ENCODE peak calls at places on chromosomes 13 and 19, in five cellular contexts. One of them, this sample, is unnamed.

GRCh38 chr13:110197041-110197440 is 109.9 kb downstream of the COL4A1 start:
- DNase-seq in esophagus squamous epithelium: no peak
- DNase-seq in A549: no peak
- DNase-seq in RWPE1: no peak
- DNase-seq in RWPE2: no peak
- DNase-seq in this sample: no peak

GRCh38 chr13:51605698-51606097 is 21.4 kb downstream of the WDFY2 start:
- DNase-seq in esophagus squamous epithelium: no peak
- DNase-seq in RWPE2: no peak
- DNase-seq in RWPE1: no peak
- DNase-seq in A549: no peak
- DNase-seq in this sample: no peak

GRCh38 chr13:85582890-85583289 is 216.3 kb downstream of the SLITRK6 start:
- DNase-seq in esophagus squamous epithelium: no peak
- DNase-seq in RWPE1: peak; percentile 79
- DNase-seq in RWPE2: no peak
- DNase-seq in A549: no peak
- DNase-seq in this sample: no peak

GRCh38 chr13:37878496-37878895 is 8.9 kb upstream of the TRPC4 start:
- DNase-seq in RWPE2: no peak
- DNase-seq in A549: no peak
- DNase-seq in esophagus squamous epithelium: no peak
- DNase-seq in RWPE1: no peak
- DNase-seq in this sample: no peak

GRCh38 chr19:32570081-32570785 is 10.8 kb upstream of the PDCD5 start:
- DNase-seq in A549: peak; percentile 85
- DNase-seq in RWPE2: no peak
- DNase-seq in RWPE1: peak; percentile 49
- DNase-seq in esophagus squamous epithelium: no peak
- DNase-seq in this sample: no peak

GRCh38 chr13:65472336-65472735 is 1757.8 kb downstream of the PCDH9 start:
- DNase-seq in RWPE1: no peak
- DNase-seq in esophagus squamous epithelium: no peak
- DNase-seq in RWPE2: no peak
- DNase-seq in A549: no peak
- DNase-seq in this sample: no peak

GRCh38 chr19:28634837-28635236 is 578.1 kb downstream of the UQCRFS1 start:
- DNase-seq in RWPE1: no peak
- DNase-seq in A549: no peak
- DNase-seq in RWPE2: no peak
- DNase-seq in esophagus squamous epithelium: no peak
- DNase-seq in this sample: no peak

GRCh38 chr13:98228661-98229349 is 51.7 kb upstream of the RNF113B start:
- DNase-seq in A549: no peak
- DNase-seq in RWPE1: no peak
- DNase-seq in RWPE2: no peak
- DNase-seq in esophagus squamous epithelium: no peak
- DNase-seq in this sample: no peak

GRCh38 chr13:32314271-32314967 is 744 bp downstream of the ZAR1L start:
- DNase-seq in RWPE1: no peak
- DNase-seq in esophagus squamous epithelium: no peak
- DNase-seq in RWPE2: no peak
- DNase-seq in A549: no peak
- DNase-seq in this sample: no peak

GRCh38 chr13:85266331-85266730 is 532.9 kb downstream of the SLITRK6 start:
- DNase-seq in RWPE2: no peak
- DNase-seq in A549: no peak
- DNase-seq in RWPE1: no peak
- DNase-seq in esophagus squamous epithelium: no peak
- DNase-seq in this sample: no peak

GRCh38 chr13:74644239-74644638 is 510.0 kb upstream of the KLF12 start:
- DNase-seq in esophagus squamous epithelium: no peak
- DNase-seq in RWPE2: no peak
- DNase-seq in A549: no peak
- DNase-seq in RWPE1: no peak
- DNase-seq in this sample: no peak

GRCh38 chr19:39951686-39952085 is 17.3 kb upstream of the FCGBP start:
- DNase-seq in RWPE1: peak; percentile 20
- DNase-seq in A549: peak; percentile 70
- DNase-seq in esophagus squamous epithelium: no peak
- DNase-seq in RWPE2: no peak
- DNase-seq in this sample: no peak

GRCh38 chr13:22757530-22758120 is 423.2 kb upstream of the SGCG start:
- DNase-seq in RWPE1: peak; percentile 12
- DNase-seq in RWPE2: no peak
- DNase-seq in esophagus squamous epithelium: no peak
- DNase-seq in A549: peak; percentile 10
- DNase-seq in this sample: no peak

GRCh38 chr13:40910324-40911050 is 108.6 kb downstream of the ELF1 start:
- DNase-seq in RWPE1: peak; percentile 15
- DNase-seq in RWPE2: no peak
- DNase-seq in A549: no peak
- DNase-seq in esophagus squamous epithelium: no peak
- DNase-seq in this sample: no peak

GRCh38 chr19:42197375-42197817 is 20.1 kb downstream of the DEDD2 start:
- DNase-seq in esophagus squamous epithelium: no peak
- DNase-seq in RWPE2: no peak
- DNase-seq in A549: no peak
- DNase-seq in RWPE1: no peak
- DNase-seq in this sample: no peak

DNA sequence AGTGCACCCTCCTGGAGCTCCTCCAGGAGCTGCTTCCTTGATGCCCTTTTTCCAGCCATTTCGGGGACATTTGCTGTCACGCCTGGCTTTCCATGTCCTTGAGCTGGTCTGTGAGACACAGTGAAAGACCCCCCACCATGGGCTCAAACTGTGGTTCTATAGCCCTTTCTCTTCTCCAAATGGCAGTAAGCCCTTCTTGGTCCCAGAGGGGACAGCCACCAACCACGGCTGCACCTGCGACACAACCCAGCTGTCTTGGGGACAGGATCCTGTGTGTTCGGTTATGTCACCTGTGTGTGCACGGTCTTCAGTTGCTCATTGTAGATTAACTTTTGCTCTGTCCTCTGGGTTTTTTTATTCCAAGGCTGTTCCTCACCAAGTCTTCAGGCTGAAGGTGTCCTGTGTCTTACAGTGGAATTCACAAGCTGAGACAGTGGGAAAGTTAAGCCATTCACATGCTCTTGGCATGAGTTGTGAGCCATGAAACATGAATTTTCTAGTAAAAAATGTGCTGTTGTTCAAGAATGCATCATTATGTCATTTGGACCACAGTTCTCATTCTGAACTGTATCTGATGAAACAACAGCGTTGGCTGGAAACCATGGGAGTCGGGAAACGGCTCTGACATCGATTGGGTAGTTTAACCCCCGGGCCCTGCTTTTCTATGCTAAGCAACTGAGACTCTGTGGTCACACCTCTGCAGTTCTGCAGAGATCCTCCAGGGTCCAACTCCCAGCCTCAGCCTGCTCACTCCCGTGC is 129.5 kb upstream of the MCF2L start:
- DNase-seq in esophagus squamous epithelium: no peak
- DNase-seq in RWPE1: no peak
- DNase-seq in A549: no peak
- DNase-seq in RWPE2: no peak
- DNase-seq in this sample: no peak
- TF ChIP-seq CTCF in esophagus squamous epithelium: no peak
- TF ChIP-seq CTCF in RWPE1: no peak
- TF ChIP-seq CTCF in A549: no peak
- TF ChIP-seq CTCF in RWPE2: no peak
- TF ChIP-seq CTCF in this sample: no peak

DNA sequence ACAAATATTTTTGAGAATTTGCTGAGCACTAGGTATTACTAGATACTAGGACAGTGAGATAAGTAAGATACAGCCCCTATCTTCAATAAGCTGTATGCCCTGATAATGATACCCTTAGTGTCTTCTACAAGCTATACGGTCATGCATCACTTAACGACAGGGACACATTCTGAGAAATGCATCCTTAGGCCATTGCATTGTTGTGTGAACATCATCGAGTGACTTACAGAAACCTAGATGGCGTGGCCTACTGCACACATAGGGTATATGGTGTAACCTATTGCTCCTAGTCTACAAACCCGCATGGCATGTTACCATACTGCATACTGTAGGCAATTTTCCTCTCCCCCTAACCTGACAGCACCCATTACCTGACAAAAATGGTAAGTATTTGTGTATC is 64.9 kb downstream of the LRCH1 start:
- DNase-seq in RWPE1: no peak
- DNase-seq in esophagus squamous epithelium: no peak
- DNase-seq in A549: no peak
- DNase-seq in RWPE2: no peak
- DNase-seq in this sample: no peak
- TF ChIP-seq CTCF in RWPE1: no peak
- TF ChIP-seq CTCF in esophagus squamous epithelium: no peak
- TF ChIP-seq CTCF in A549: no peak
- TF ChIP-seq CTCF in RWPE2: no peak
- TF ChIP-seq CTCF in this sample: no peak

GRCh38 chr13:80923907-80924306 is 583.0 kb upstream of the SPRY2 start:
- DNase-seq in A549: no peak
- DNase-seq in RWPE1: no peak
- DNase-seq in RWPE2: no peak
- DNase-seq in esophagus squamous epithelium: no peak
- DNase-seq in this sample: no peak
- TF ChIP-seq CTCF in A549: no peak
- TF ChIP-seq CTCF in RWPE1: no peak
- TF ChIP-seq CTCF in RWPE2: no peak
- TF ChIP-seq CTCF in esophagus squamous epithelium: no peak
- TF ChIP-seq CTCF in this sample: no peak

DNA sequence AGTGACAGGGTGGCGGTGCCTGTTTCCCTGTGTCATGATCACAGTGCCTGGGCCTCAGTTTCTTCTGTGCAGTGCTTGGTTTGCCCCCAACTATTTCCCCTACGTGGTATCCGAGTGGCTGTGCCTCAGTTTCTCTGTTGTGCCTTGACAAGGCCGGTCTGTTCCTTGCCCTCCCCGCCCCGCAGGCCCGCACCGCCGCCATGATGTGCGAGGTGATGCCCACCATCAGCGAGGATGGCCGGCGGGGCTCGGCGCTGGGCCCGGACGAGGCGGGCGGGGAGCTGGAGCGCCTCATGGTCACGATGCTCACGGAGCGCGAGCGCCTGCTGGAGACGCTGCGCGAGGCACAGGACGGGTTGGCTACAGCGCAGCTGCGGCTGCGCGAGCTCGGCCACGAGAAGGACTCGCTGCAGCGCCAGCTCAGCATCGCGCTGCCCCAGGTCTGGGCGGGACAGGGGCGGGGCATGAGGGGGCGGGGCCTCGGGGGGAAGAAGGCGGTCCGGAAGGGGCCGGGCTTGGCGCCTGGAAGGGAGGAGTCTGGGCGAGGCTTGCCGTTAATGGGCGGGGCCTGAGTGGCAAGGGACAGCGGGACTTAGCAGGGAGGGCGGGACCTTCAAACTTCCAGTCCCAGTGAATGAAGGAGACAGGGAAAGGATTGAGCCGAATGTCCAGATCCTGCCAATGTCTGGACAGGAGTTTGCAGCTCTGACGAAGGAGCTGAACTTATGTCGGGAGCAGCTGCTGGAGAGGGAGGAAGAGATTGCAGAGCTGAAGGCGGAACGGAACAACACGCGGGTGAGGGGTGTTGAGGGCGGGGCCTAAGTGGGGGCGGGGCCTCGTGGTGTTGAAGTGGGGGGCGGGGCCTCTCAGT is 8.6 kb downstream of the PPFIA3 start:
- DNase-seq in RWPE2: peak; percentile 94
- DNase-seq in RWPE1: peak; percentile 97
- DNase-seq in A549: peak; percentile 99
- DNase-seq in esophagus squamous epithelium: peak; percentile 70
- DNase-seq in this sample: peak; percentile 90
- TF ChIP-seq CTCF in RWPE2: peak; percentile 17
- TF ChIP-seq CTCF in RWPE1: no peak
- TF ChIP-seq CTCF in A549: peak; percentile 13
- TF ChIP-seq CTCF in esophagus squamous epithelium: peak; percentile 45
- TF ChIP-seq CTCF in this sample: no peak

GRCh38 chr13:45925151-45925550 is 73.6 kb upstream of the SIAH3 start:
- DNase-seq in esophagus squamous epithelium: no peak
- DNase-seq in RWPE1: no peak
- DNase-seq in A549: no peak
- DNase-seq in RWPE2: no peak
- DNase-seq in this sample: no peak
- TF ChIP-seq CTCF in esophagus squamous epithelium: no peak
- TF ChIP-seq CTCF in RWPE1: no peak
- TF ChIP-seq CTCF in A549: no peak
- TF ChIP-seq CTCF in RWPE2: no peak
- TF ChIP-seq CTCF in this sample: no peak

DNA sequence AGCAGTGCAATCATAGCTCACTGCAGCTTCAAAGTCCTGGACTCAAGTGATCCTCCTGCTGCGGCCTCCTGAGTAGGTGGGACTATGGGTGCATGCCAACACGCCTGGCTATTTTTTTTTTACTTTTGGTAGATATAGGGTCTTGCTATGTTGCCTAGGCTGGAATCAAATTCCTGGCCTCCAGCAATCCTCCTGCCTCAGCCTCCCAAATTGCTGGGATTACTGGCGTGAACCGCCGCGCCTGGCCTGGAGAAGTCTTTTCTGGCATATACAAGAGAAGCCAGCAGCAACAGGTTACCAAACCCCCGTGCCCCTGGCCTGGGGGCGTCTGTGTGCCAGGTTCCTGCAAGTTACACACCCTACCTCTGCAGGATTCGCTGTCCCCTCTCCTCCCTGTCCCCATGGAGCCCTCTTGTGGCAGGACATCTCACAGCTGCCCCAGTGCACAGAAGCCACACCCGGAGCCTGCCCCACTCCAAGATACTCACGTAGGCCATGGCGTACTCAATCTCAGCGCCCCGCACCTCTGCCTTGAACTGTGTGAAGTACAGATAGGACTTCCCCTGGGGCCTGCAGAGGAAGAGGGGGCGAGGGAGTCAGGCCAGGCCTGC is 9.9 kb downstream of the MYDGF start:
- DNase-seq in esophagus squamous epithelium: no peak
- DNase-seq in A549: peak; percentile 50
- DNase-seq in RWPE1: no peak
- DNase-seq in RWPE2: no peak
- DNase-seq in this sample: no peak
- TF ChIP-seq CTCF in esophagus squamous epithelium: peak; percentile 32
- TF ChIP-seq CTCF in A549: peak; percentile 25
- TF ChIP-seq CTCF in RWPE1: peak; percentile 24
- TF ChIP-seq CTCF in RWPE2: peak; percentile 15
- TF ChIP-seq CTCF in this sample: no peak

GRCh38 chr19:31548941-31549340 is 199.7 kb upstream of the TSHZ3 start:
- DNase-seq in RWPE1: no peak
- DNase-seq in RWPE2: no peak
- DNase-seq in esophagus squamous epithelium: no peak
- DNase-seq in A549: peak; percentile 33
- DNase-seq in this sample: no peak
- TF ChIP-seq CTCF in RWPE1: no peak
- TF ChIP-seq CTCF in RWPE2: peak; percentile 37
- TF ChIP-seq CTCF in esophagus squamous epithelium: peak; percentile 9
- TF ChIP-seq CTCF in A549: no peak
- TF ChIP-seq CTCF in this sample: no peak

DNA sequence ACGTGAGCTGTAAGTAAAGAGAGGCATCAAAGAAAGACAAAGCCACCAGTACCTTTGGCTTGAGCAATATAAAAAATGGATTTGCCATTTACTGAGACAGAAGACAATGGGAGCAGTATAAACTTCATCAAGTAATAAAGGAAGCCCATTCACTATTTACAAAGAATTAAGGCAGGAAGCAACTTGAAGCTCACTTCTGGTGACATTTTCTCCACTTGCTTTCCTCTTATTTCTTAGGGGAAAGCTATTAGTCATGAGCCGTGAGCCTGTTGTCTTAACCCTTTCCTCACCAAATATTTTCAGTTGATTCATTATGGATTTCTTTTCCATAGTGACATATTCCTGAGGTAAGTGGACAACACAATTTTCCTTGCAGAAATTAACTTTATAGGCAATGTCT is 156.8 kb downstream of the DNAJC3 start:
- DNase-seq in esophagus squamous epithelium: no peak
- DNase-seq in RWPE1: peak; percentile 15
- DNase-seq in RWPE2: no peak
- DNase-seq in A549: peak; percentile 6
- DNase-seq in this sample: no peak
- TF ChIP-seq CTCF in esophagus squamous epithelium: no peak
- TF ChIP-seq CTCF in RWPE1: no peak
- TF ChIP-seq CTCF in RWPE2: no peak
- TF ChIP-seq CTCF in A549: no peak
- TF ChIP-seq CTCF in this sample: no peak